ENCODE peak calls at places on chromosomes 2 and 18, in six cellular contexts. D, O, N, Y, M and V are unnamed samples.

GRCh38 chr2:164388511-164388910 is 232.8 kb downstream of the GRB14 start:
- DNase-seq in D (no peak), O (peak), N (peak), Y (no peak), M (peak), V (no peak)

GRCh38 chr2:117432746-117433145 is 381.7 kb upstream of the DDX18 start:
- DNase-seq in D (no peak), O (no peak), N (no peak), Y (no peak), M (no peak), V (no peak)

GRCh38 chr18:25795178-25795577 is 295.2 kb downstream of the SS18 start:
- DNase-seq in D (no peak), O (no peak), N (no peak), Y (no peak), M (no peak), V (no peak)

GRCh38 chr2:134367216-134367615 is 113.3 kb downstream of the MGAT5 start:
- DNase-seq in D (no peak), O (no peak), N (no peak), Y (no peak), M (no peak), V (no peak)

GRCh38 chr2:160043265-160043664 is 19.1 kb downstream of the PLA2R1 start:
- DNase-seq in D (no peak), O (no peak), N (no peak), Y (no peak), M (no peak), V (no peak)

GRCh38 chr2:2834105-2834504 is 503.0 kb upstream of the MYT1L start:
- DNase-seq in D (no peak), O (no peak), N (no peak), Y (no peak), M (no peak), V (no peak)

GRCh38 chr2:27756091-27756490 is 15.4 kb upstream of the MRPL33 start:
- DNase-seq in D (no peak), O (no peak), N (no peak), Y (no peak), M (no peak), V (no peak)

GRCh38 chr2:17877811-17878221 is 651 bp upstream of the KCNS3 start:
- DNase-seq in D (no peak), O (no peak), N (peak), Y (no peak), M (no peak), V (peak)

GRCh38 chr2:176188969-176189665 is 649 bp downstream of the HOXD1 start:
- DNase-seq in D (peak), O (no peak), N (no peak), Y (no peak), M (no peak), V (peak)

GRCh38 chr18:58345064-58345463 is 283.8 kb downstream of the ALPK2 start:
- DNase-seq in D (no peak), O (no peak), N (no peak), Y (peak), M (no peak), V (no peak)

GRCh38 chr2:101699191-101699938 is 1.9 kb downstream of the MAP4K4 start:
- DNase-seq in D (peak), O (no peak), N (no peak), Y (no peak), M (no peak), V (no peak)